ENCODE peak calls at places on chromosomes 2 and 18, in nine cellular contexts. One of them, this sample, is unnamed.

GRCh38 chr2:3113122-3113521 is 264.5 kb downstream of the EIPR1 start:
- DNase-seq in tibial artery: no peak
- DNase-seq in GM23248: no peak
- DNase-seq in spleen: no peak
- DNase-seq in uterus: no peak
- DNase-seq in CD8-positive, alpha-beta T cell: peak; percentile 27
- DNase-seq in SJSA1: no peak
- DNase-seq in mesenchymal stem cell: no peak
- DNase-seq in psoas muscle: no peak
- DNase-seq in this sample: no peak

GRCh38 chr18:78603584-78603983 is 376.0 kb upstream of the SALL3 start:
- DNase-seq in SJSA1: no peak
- DNase-seq in spleen: peak; percentile 42
- DNase-seq in GM23248: no peak
- DNase-seq in CD8-positive, alpha-beta T cell: peak; percentile 25
- DNase-seq in psoas muscle: no peak
- DNase-seq in tibial artery: no peak
- DNase-seq in mesenchymal stem cell: no peak
- DNase-seq in uterus: no peak
- DNase-seq in this sample: no peak

GRCh38 chr2:62705859-62706720 is 577 bp downstream of the EHBP1 start:
- DNase-seq in SJSA1: peak; percentile 75
- DNase-seq in psoas muscle: peak; percentile 80
- DNase-seq in uterus: peak; percentile 67
- DNase-seq in tibial artery: peak; percentile 65
- DNase-seq in CD8-positive, alpha-beta T cell: no peak
- DNase-seq in spleen: no peak
- DNase-seq in mesenchymal stem cell: peak; percentile 70
- DNase-seq in GM23248: peak; percentile 78
- DNase-seq in this sample: peak; percentile 86

GRCh38 chr2:177264209-177264538 is 353 bp downstream of the NFE2L2 start:
- DNase-seq in mesenchymal stem cell: no peak
- DNase-seq in tibial artery: no peak
- DNase-seq in uterus: no peak
- DNase-seq in spleen: peak; percentile 93
- DNase-seq in GM23248: peak; percentile 78
- DNase-seq in CD8-positive, alpha-beta T cell: no peak
- DNase-seq in psoas muscle: no peak
- DNase-seq in SJSA1: no peak
- DNase-seq in this sample: no peak

GRCh38 chr2:120253021-120253882 is 600 bp downstream of the RALB start:
- DNase-seq in spleen: peak; percentile 97
- DNase-seq in GM23248: peak; percentile 92
- DNase-seq in mesenchymal stem cell: peak; percentile 89
- DNase-seq in uterus: peak; percentile 81
- DNase-seq in tibial artery: peak; percentile 86
- DNase-seq in psoas muscle: peak; percentile 92
- DNase-seq in SJSA1: peak; percentile 81
- DNase-seq in CD8-positive, alpha-beta T cell: peak; percentile 62
- DNase-seq in this sample: peak; percentile 95

GRCh38 chr2:94994914-94995236 is 30.6 kb upstream of the MAL start:
- DNase-seq in CD8-positive, alpha-beta T cell: no peak
- DNase-seq in tibial artery: no peak
- DNase-seq in uterus: no peak
- DNase-seq in spleen: peak; percentile 50
- DNase-seq in SJSA1: no peak
- DNase-seq in GM23248: no peak
- DNase-seq in psoas muscle: no peak
- DNase-seq in mesenchymal stem cell: no peak
- DNase-seq in this sample: no peak

GRCh38 chr18:22286576-22286975 is 117.2 kb downstream of the GATA6 start:
- DNase-seq in CD8-positive, alpha-beta T cell: no peak
- DNase-seq in spleen: no peak
- DNase-seq in GM23248: peak; percentile 60
- DNase-seq in mesenchymal stem cell: no peak
- DNase-seq in psoas muscle: no peak
- DNase-seq in tibial artery: peak; percentile 42
- DNase-seq in SJSA1: no peak
- DNase-seq in uterus: no peak
- DNase-seq in this sample: peak; percentile 69

GRCh38 chr2:221649045-221649444 is 76.9 kb upstream of the EPHA4 start:
- DNase-seq in uterus: no peak
- DNase-seq in psoas muscle: no peak
- DNase-seq in CD8-positive, alpha-beta T cell: no peak
- DNase-seq in tibial artery: peak; percentile 70
- DNase-seq in GM23248: peak; percentile 7
- DNase-seq in SJSA1: no peak
- DNase-seq in spleen: no peak
- DNase-seq in mesenchymal stem cell: no peak
- DNase-seq in this sample: peak; percentile 78

GRCh38 chr2:17398770-17399169 is 119.5 kb downstream of the RAD51AP2 start:
- DNase-seq in CD8-positive, alpha-beta T cell: no peak
- DNase-seq in psoas muscle: no peak
- DNase-seq in tibial artery: no peak
- DNase-seq in mesenchymal stem cell: no peak
- DNase-seq in spleen: no peak
- DNase-seq in uterus: no peak
- DNase-seq in SJSA1: no peak
- DNase-seq in GM23248: no peak
- DNase-seq in this sample: no peak

GRCh38 chr2:216661639-216662375 is 28.6 kb downstream of the IGFBP2 start:
- DNase-seq in mesenchymal stem cell: no peak
- DNase-seq in uterus: no peak
- DNase-seq in psoas muscle: no peak
- DNase-seq in CD8-positive, alpha-beta T cell: no peak
- DNase-seq in spleen: no peak
- DNase-seq in tibial artery: no peak
- DNase-seq in GM23248: no peak
- DNase-seq in SJSA1: no peak
- DNase-seq in this sample: peak; percentile 84

GRCh38 chr2:74751981-74752808 is 81.7 kb upstream of the HK2 start:
- DNase-seq in psoas muscle: no peak
- DNase-seq in spleen: no peak
- DNase-seq in GM23248: peak; percentile 32
- DNase-seq in uterus: no peak
- DNase-seq in mesenchymal stem cell: no peak
- DNase-seq in CD8-positive, alpha-beta T cell: no peak
- DNase-seq in tibial artery: no peak
- DNase-seq in SJSA1: no peak
- DNase-seq in this sample: no peak

GRCh38 chr2:180577567-180577966 is 402.8 kb upstream of the UBE2E3 start:
- DNase-seq in uterus: no peak
- DNase-seq in psoas muscle: no peak
- DNase-seq in spleen: no peak
- DNase-seq in mesenchymal stem cell: no peak
- DNase-seq in GM23248: no peak
- DNase-seq in SJSA1: no peak
- DNase-seq in CD8-positive, alpha-beta T cell: no peak
- DNase-seq in tibial artery: no peak
- DNase-seq in this sample: no peak

GRCh38 chr2:96771792-96772618 is 11.3 kb downstream of the CNNM4 start:
- DNase-seq in SJSA1: no peak
- DNase-seq in psoas muscle: no peak
- DNase-seq in spleen: no peak
- DNase-seq in GM23248: no peak
- DNase-seq in CD8-positive, alpha-beta T cell: no peak
- DNase-seq in mesenchymal stem cell: no peak
- DNase-seq in uterus: no peak
- DNase-seq in tibial artery: no peak
- DNase-seq in this sample: no peak

GRCh38 chr2:96770451-96770850 is 9.7 kb downstream of the CNNM4 start:
- DNase-seq in tibial artery: no peak
- DNase-seq in uterus: no peak
- DNase-seq in psoas muscle: no peak
- DNase-seq in SJSA1: no peak
- DNase-seq in spleen: no peak
- DNase-seq in mesenchymal stem cell: no peak
- DNase-seq in CD8-positive, alpha-beta T cell: no peak
- DNase-seq in GM23248: no peak
- DNase-seq in this sample: no peak

GRCh38 chr2:96768083-96768561 is 7.4 kb downstream of the CNNM4 start:
- DNase-seq in spleen: no peak
- DNase-seq in SJSA1: no peak
- DNase-seq in uterus: no peak
- DNase-seq in mesenchymal stem cell: no peak
- DNase-seq in GM23248: no peak
- DNase-seq in tibial artery: no peak
- DNase-seq in psoas muscle: no peak
- DNase-seq in CD8-positive, alpha-beta T cell: no peak
- DNase-seq in this sample: no peak

GRCh38 chr2:96767135-96767871 is 6.6 kb downstream of the CNNM4 start:
- DNase-seq in tibial artery: no peak
- DNase-seq in CD8-positive, alpha-beta T cell: no peak
- DNase-seq in SJSA1: no peak
- DNase-seq in mesenchymal stem cell: no peak
- DNase-seq in spleen: no peak
- DNase-seq in uterus: no peak
- DNase-seq in psoas muscle: no peak
- DNase-seq in GM23248: no peak
- DNase-seq in this sample: no peak

GRCh38 chr2:96769816-96770215 is 9.1 kb downstream of the CNNM4 start:
- DNase-seq in uterus: no peak
- DNase-seq in CD8-positive, alpha-beta T cell: no peak
- DNase-seq in psoas muscle: peak; percentile 95
- DNase-seq in SJSA1: no peak
- DNase-seq in GM23248: peak; percentile 30
- DNase-seq in mesenchymal stem cell: no peak
- DNase-seq in spleen: no peak
- DNase-seq in tibial artery: peak; percentile 65
- DNase-seq in this sample: peak; percentile 70
- H3K4me1 ChIP-seq in uterus: no peaks in the 10 kb centered on the region
- H3K4me1 ChIP-seq in CD8-positive, alpha-beta T cell: peaks cover 19% of the 10 kb centered on the region
- H3K4me1 ChIP-seq in psoas muscle: peaks cover 28% of the 10 kb centered on the region
- H3K4me1 ChIP-seq in SJSA1: no peaks in the 10 kb centered on the region
- H3K4me1 ChIP-seq in GM23248: no peaks in the 10 kb centered on the region
- H3K4me1 ChIP-seq in mesenchymal stem cell: peaks cover 8% of the 10 kb centered on the region
- H3K4me1 ChIP-seq in spleen: peaks cover 58% of the 10 kb centered on the region
- H3K4me1 ChIP-seq in tibial artery: peaks cover 32% of the 10 kb centered on the region
- H3K4me1 ChIP-seq in this sample: peaks cover 3% of the 10 kb centered on the region

DNA sequence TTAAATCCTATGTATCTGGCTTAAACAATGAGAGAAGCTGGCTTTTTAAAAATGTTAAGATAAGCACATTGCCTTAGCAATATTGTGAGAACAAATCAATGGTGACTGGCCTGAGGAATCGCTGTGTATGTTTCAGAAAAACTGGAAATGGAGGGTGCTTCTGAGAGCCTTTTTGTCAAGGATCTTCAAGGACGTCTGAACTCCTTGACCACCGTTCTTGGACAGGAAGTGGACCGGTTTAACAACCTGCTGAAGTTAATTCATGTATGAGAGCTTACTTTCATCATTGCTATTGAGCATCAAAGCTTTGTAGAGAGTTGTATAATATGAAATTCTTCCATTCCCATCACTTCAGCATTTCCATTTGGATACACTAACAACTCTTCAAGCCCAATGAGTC is 72.6 kb downstream of the TRABD2A start:
- DNase-seq in CD8-positive, alpha-beta T cell: no peak
- DNase-seq in tibial artery: no peak
- DNase-seq in psoas muscle: no peak
- DNase-seq in mesenchymal stem cell: no peak
- DNase-seq in SJSA1: no peak
- DNase-seq in uterus: no peak
- DNase-seq in spleen: no peak
- DNase-seq in GM23248: no peak
- DNase-seq in this sample: no peak
- H3K27me3 ChIP-seq in CD8-positive, alpha-beta T cell: no peaks in the 10 kb centered on the region
- H3K27me3 ChIP-seq in tibial artery: no peaks in the 10 kb centered on the region
- H3K27me3 ChIP-seq in psoas muscle: no peaks in the 10 kb centered on the region
- H3K27me3 ChIP-seq in mesenchymal stem cell: peaks cover 21% of the 10 kb centered on the region
- H3K27me3 ChIP-seq in SJSA1: no peaks in the 10 kb centered on the region
- H3K27me3 ChIP-seq in uterus: no peaks in the 10 kb centered on the region
- H3K27me3 ChIP-seq in spleen: peaks cover 3% of the 10 kb centered on the region
- H3K27me3 ChIP-seq in GM23248: no peaks in the 10 kb centered on the region
- H3K27me3 ChIP-seq in this sample: no peaks in the 10 kb centered on the region

DNA sequence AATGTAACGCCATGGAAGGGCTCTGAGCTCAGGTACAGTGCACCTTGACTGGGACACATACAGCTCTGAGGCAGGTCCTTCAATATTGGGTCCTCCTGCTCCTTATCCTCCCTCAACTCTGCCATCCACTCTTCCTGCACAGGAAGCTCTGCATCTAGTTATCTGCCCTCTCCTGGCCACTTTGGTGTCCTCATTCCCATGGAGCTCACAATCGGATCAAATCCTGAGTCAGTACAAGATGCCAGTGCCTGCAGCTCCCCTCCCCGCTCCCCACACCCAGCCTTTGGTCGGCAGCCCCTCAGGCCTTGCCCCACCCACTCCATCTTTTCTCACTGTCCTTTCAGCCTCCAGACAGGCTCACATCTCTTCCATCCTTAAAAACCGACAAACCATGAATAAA is 58.0 kb downstream of the LRRFIP1 start:
- DNase-seq in GM23248: peak; percentile 56
- DNase-seq in CD8-positive, alpha-beta T cell: no peak
- DNase-seq in mesenchymal stem cell: peak; percentile 55
- DNase-seq in tibial artery: no peak
- DNase-seq in SJSA1: no peak
- DNase-seq in uterus: no peak
- DNase-seq in psoas muscle: no peak
- DNase-seq in spleen: peak; percentile 66
- DNase-seq in this sample: no peak
- H3K4me1 ChIP-seq in GM23248: peaks cover 33% of the 10 kb centered on the region
- H3K4me1 ChIP-seq in CD8-positive, alpha-beta T cell: peaks cover 36% of the 10 kb centered on the region
- H3K4me1 ChIP-seq in mesenchymal stem cell: peaks cover 16% of the 10 kb centered on the region
- H3K4me1 ChIP-seq in tibial artery: peaks cover 35% of the 10 kb centered on the region
- H3K4me1 ChIP-seq in SJSA1: peaks cover 27% of the 10 kb centered on the region
- H3K4me1 ChIP-seq in uterus: peaks cover 13% of the 10 kb centered on the region
- H3K4me1 ChIP-seq in psoas muscle: peaks cover 50% of the 10 kb centered on the region
- H3K4me1 ChIP-seq in spleen: peaks cover 42% of the 10 kb centered on the region
- H3K4me1 ChIP-seq in this sample: peaks cover 14% of the 10 kb centered on the region

GRCh38 chr2:70904371-70905216 is 31.1 kb upstream of the ATP6V1B1 start:
- DNase-seq in uterus: no peak
- DNase-seq in psoas muscle: no peak
- DNase-seq in GM23248: no peak
- DNase-seq in CD8-positive, alpha-beta T cell: peak; percentile 36
- DNase-seq in mesenchymal stem cell: no peak
- DNase-seq in spleen: no peak
- DNase-seq in tibial artery: no peak
- DNase-seq in SJSA1: peak; percentile 40
- DNase-seq in this sample: no peak

GRCh38 chr2:70906022-70906421 is 29.7 kb upstream of the ATP6V1B1 start:
- DNase-seq in mesenchymal stem cell: no peak
- DNase-seq in CD8-positive, alpha-beta T cell: peak; percentile 42
- DNase-seq in uterus: no peak
- DNase-seq in SJSA1: peak; percentile 25
- DNase-seq in spleen: no peak
- DNase-seq in tibial artery: no peak
- DNase-seq in GM23248: no peak
- DNase-seq in psoas muscle: no peak
- DNase-seq in this sample: no peak

GRCh38 chr2:70905443-70905842 is 30.3 kb upstream of the ATP6V1B1 start:
- DNase-seq in uterus: no peak
- DNase-seq in psoas muscle: no peak
- DNase-seq in mesenchymal stem cell: no peak
- DNase-seq in tibial artery: no peak
- DNase-seq in spleen: no peak
- DNase-seq in SJSA1: no peak
- DNase-seq in CD8-positive, alpha-beta T cell: peak; percentile 13
- DNase-seq in GM23248: no peak
- DNase-seq in this sample: no peak

GRCh38 chr2:70906439-70907018 is 29.2 kb upstream of the ATP6V1B1 start:
- DNase-seq in SJSA1: no peak
- DNase-seq in spleen: no peak
- DNase-seq in uterus: no peak
- DNase-seq in mesenchymal stem cell: no peak
- DNase-seq in GM23248: no peak
- DNase-seq in tibial artery: no peak
- DNase-seq in psoas muscle: no peak
- DNase-seq in CD8-positive, alpha-beta T cell: peak; percentile 25
- DNase-seq in this sample: no peak

GRCh38 chr2:70907130-70907756 is 28.5 kb upstream of the ATP6V1B1 start:
- DNase-seq in mesenchymal stem cell: peak; percentile 33
- DNase-seq in uterus: no peak
- DNase-seq in SJSA1: peak; percentile 28
- DNase-seq in psoas muscle: no peak
- DNase-seq in tibial artery: no peak
- DNase-seq in CD8-positive, alpha-beta T cell: peak; percentile 46
- DNase-seq in spleen: no peak
- DNase-seq in GM23248: no peak
- DNase-seq in this sample: no peak
- H3K27me3 ChIP-seq in mesenchymal stem cell: peaks cover 56% of the 10 kb centered on the region
- H3K27me3 ChIP-seq in uterus: peaks cover 82% of the 10 kb centered on the region
- H3K27me3 ChIP-seq in SJSA1: peaks cover 41% of the 10 kb centered on the region
- H3K27me3 ChIP-seq in psoas muscle: peaks cover 2% of the 10 kb centered on the region
- H3K27me3 ChIP-seq in tibial artery: peaks cover 64% of the 10 kb centered on the region
- H3K27me3 ChIP-seq in CD8-positive, alpha-beta T cell: peaks cover 49% of the 10 kb centered on the region
- H3K27me3 ChIP-seq in spleen: peaks cover 100% of the 10 kb centered on the region
- H3K27me3 ChIP-seq in GM23248: peaks cover 25% of the 10 kb centered on the region
- H3K27me3 ChIP-seq in this sample: no peaks in the 10 kb centered on the region